ENCODE peak calls at places on chromosomes 5 and 9, in five cellular contexts. One of them, this sample, is unnamed.

GRCh38 chr9:107397076-107398049 is 92.2 kb downstream of the KLF4 start:
- DNase-seq in progenitor cell of endocrine pancreas: no peak
- DNase-seq in choroid plexus epithelial cell: no peak
- DNase-seq in GM12891: no peak
- DNase-seq in stimulated activated CD4-positive, alpha-beta T cell treated with anti-CD3 and anti-CD28 coated beads, TNF-alpha, amount 100 ng/mL, for 24 hours: no peak
- DNase-seq in this sample: no peak

GRCh38 chr9:125867752-125868400 is 120.7 kb downstream of the PBX3 start:
- DNase-seq in progenitor cell of endocrine pancreas: no peak
- DNase-seq in choroid plexus epithelial cell: peak
- DNase-seq in GM12891: no peak
- DNase-seq in stimulated activated CD4-positive, alpha-beta T cell treated with anti-CD3 and anti-CD28 coated beads, TNF-alpha, amount 100 ng/mL, for 24 hours: no peak
- DNase-seq in this sample: no peak

GRCh38 chr5:160036243-160036642 is 27.3 kb downstream of the TTC1 start:
- DNase-seq in progenitor cell of endocrine pancreas: no peak
- DNase-seq in choroid plexus epithelial cell: no peak
- DNase-seq in GM12891: no peak
- DNase-seq in stimulated activated CD4-positive, alpha-beta T cell treated with anti-CD3 and anti-CD28 coated beads, TNF-alpha, amount 100 ng/mL, for 24 hours: no peak
- DNase-seq in this sample: no peak

GRCh38 chr5:31049933-31050704 is 143.4 kb upstream of the CDH6 start:
- DNase-seq in progenitor cell of endocrine pancreas: no peak
- DNase-seq in choroid plexus epithelial cell: peak
- DNase-seq in GM12891: no peak
- DNase-seq in stimulated activated CD4-positive, alpha-beta T cell treated with anti-CD3 and anti-CD28 coated beads, TNF-alpha, amount 100 ng/mL, for 24 hours: no peak
- DNase-seq in this sample: no peak

GRCh38 chr9:87541663-87542062 is 44.0 kb downstream of the DAPK1 start:
- DNase-seq in progenitor cell of endocrine pancreas: no peak
- DNase-seq in choroid plexus epithelial cell: no peak
- DNase-seq in GM12891: no peak
- DNase-seq in stimulated activated CD4-positive, alpha-beta T cell treated with anti-CD3 and anti-CD28 coated beads, TNF-alpha, amount 100 ng/mL, for 24 hours: no peak
- DNase-seq in this sample: no peak

GRCh38 chr5:77266291-77266690 is 55.8 kb downstream of the PDE8B start:
- DNase-seq in progenitor cell of endocrine pancreas: no peak
- DNase-seq in choroid plexus epithelial cell: peak
- DNase-seq in GM12891: no peak
- DNase-seq in stimulated activated CD4-positive, alpha-beta T cell treated with anti-CD3 and anti-CD28 coated beads, TNF-alpha, amount 100 ng/mL, for 24 hours: no peak
- DNase-seq in this sample: no peak

GRCh38 chr5:43019615-43020293 is 20.4 kb downstream of the ANXA2R start:
- DNase-seq in progenitor cell of endocrine pancreas: no peak
- DNase-seq in choroid plexus epithelial cell: peak
- DNase-seq in GM12891: no peak
- DNase-seq in stimulated activated CD4-positive, alpha-beta T cell treated with anti-CD3 and anti-CD28 coated beads, TNF-alpha, amount 100 ng/mL, for 24 hours: peak
- DNase-seq in this sample: no peak

GRCh38 chr5:180130291-180130869 is 58.8 kb upstream of the RNF130 start:
- DNase-seq in progenitor cell of endocrine pancreas: no peak
- DNase-seq in choroid plexus epithelial cell: no peak
- DNase-seq in GM12891: no peak
- DNase-seq in stimulated activated CD4-positive, alpha-beta T cell treated with anti-CD3 and anti-CD28 coated beads, TNF-alpha, amount 100 ng/mL, for 24 hours: no peak
- DNase-seq in this sample: no peak

GRCh38 chr5:33679791-33680190 is 212.0 kb downstream of the ADAMTS12 start:
- DNase-seq in progenitor cell of endocrine pancreas: no peak
- DNase-seq in choroid plexus epithelial cell: no peak
- DNase-seq in GM12891: no peak
- DNase-seq in stimulated activated CD4-positive, alpha-beta T cell treated with anti-CD3 and anti-CD28 coated beads, TNF-alpha, amount 100 ng/mL, for 24 hours: no peak
- DNase-seq in this sample: no peak

GRCh38 chr5:159120446-159120845 is 20.7 kb upstream of the EBF1 start:
- DNase-seq in progenitor cell of endocrine pancreas: no peak
- DNase-seq in choroid plexus epithelial cell: no peak
- DNase-seq in GM12891: no peak
- DNase-seq in stimulated activated CD4-positive, alpha-beta T cell treated with anti-CD3 and anti-CD28 coated beads, TNF-alpha, amount 100 ng/mL, for 24 hours: no peak
- DNase-seq in this sample: no peak

GRCh38 chr9:135476981-135477380 is 2.6 kb upstream of the PPP1R26 start:
- DNase-seq in progenitor cell of endocrine pancreas: no peak
- DNase-seq in choroid plexus epithelial cell: no peak
- DNase-seq in GM12891: no peak
- DNase-seq in stimulated activated CD4-positive, alpha-beta T cell treated with anti-CD3 and anti-CD28 coated beads, TNF-alpha, amount 100 ng/mL, for 24 hours: no peak
- DNase-seq in this sample: no peak

GRCh38 chr5:113225259-113225658 is 209.5 kb downstream of the TSSK1B start:
- DNase-seq in progenitor cell of endocrine pancreas: no peak
- DNase-seq in choroid plexus epithelial cell: no peak
- DNase-seq in GM12891: no peak
- DNase-seq in stimulated activated CD4-positive, alpha-beta T cell treated with anti-CD3 and anti-CD28 coated beads, TNF-alpha, amount 100 ng/mL, for 24 hours: no peak
- DNase-seq in this sample: no peak

GRCh38 chr9:95635986-95636600 is 119.3 kb upstream of the PTCH1 start:
- DNase-seq in progenitor cell of endocrine pancreas: no peak
- DNase-seq in choroid plexus epithelial cell: no peak
- DNase-seq in GM12891: no peak
- DNase-seq in stimulated activated CD4-positive, alpha-beta T cell treated with anti-CD3 and anti-CD28 coated beads, TNF-alpha, amount 100 ng/mL, for 24 hours: no peak
- DNase-seq in this sample: no peak

GRCh38 chr9:70218767-70219166 is 40.0 kb upstream of the SMC5 start:
- DNase-seq in progenitor cell of endocrine pancreas: no peak
- DNase-seq in choroid plexus epithelial cell: no peak
- DNase-seq in GM12891: no peak
- DNase-seq in stimulated activated CD4-positive, alpha-beta T cell treated with anti-CD3 and anti-CD28 coated beads, TNF-alpha, amount 100 ng/mL, for 24 hours: no peak
- DNase-seq in this sample: no peak

This sample was measured in C1 segment of cervical spinal cord.